ENCODE peak calls at places on chromosomes 2 and 18, in four cellular contexts. One of them, this sample, is unnamed.

GRCh38 chr2:72789241-72789640 is 36.6 kb downstream of the EXOC6B start:
- DNase-seq in skeletal muscle cell: no peak
- DNase-seq in stimulated activated CD4-positive, alpha-beta T cell treated with anti-CD3 and anti-CD28 coated beads, TNF-alpha, amount 100 ng/mL, for 1 hour: no peak
- DNase-seq in omental fat pad: no peak
- DNase-seq in this sample: no peak

GRCh38 chr2:185859506-185859905 is 120.9 kb downstream of the FSIP2 start:
- DNase-seq in skeletal muscle cell: peak
- DNase-seq in stimulated activated CD4-positive, alpha-beta T cell treated with anti-CD3 and anti-CD28 coated beads, TNF-alpha, amount 100 ng/mL, for 1 hour: no peak
- DNase-seq in omental fat pad: no peak
- DNase-seq in this sample: no peak

GRCh38 chr2:241833101-241833937 is 24.3 kb downstream of the NEU4 start:
- DNase-seq in skeletal muscle cell: peak
- DNase-seq in stimulated activated CD4-positive, alpha-beta T cell treated with anti-CD3 and anti-CD28 coated beads, TNF-alpha, amount 100 ng/mL, for 1 hour: no peak
- DNase-seq in omental fat pad: no peak
- DNase-seq in this sample: peak

GRCh38 chr2:175880-176800 is 87.7 kb downstream of the SH3YL1 start:
- DNase-seq in skeletal muscle cell: no peak
- DNase-seq in stimulated activated CD4-positive, alpha-beta T cell treated with anti-CD3 and anti-CD28 coated beads, TNF-alpha, amount 100 ng/mL, for 1 hour: no peak
- DNase-seq in omental fat pad: no peak
- DNase-seq in this sample: no peak

GRCh38 chr18:478679-479078 is 21.8 kb downstream of the COLEC12 start:
- DNase-seq in skeletal muscle cell: peak
- DNase-seq in stimulated activated CD4-positive, alpha-beta T cell treated with anti-CD3 and anti-CD28 coated beads, TNF-alpha, amount 100 ng/mL, for 1 hour: no peak
- DNase-seq in omental fat pad: no peak
- DNase-seq in this sample: no peak

GRCh38 chr2:46145840-46146239 is 151.4 kb upstream of the EPAS1 start:
- DNase-seq in skeletal muscle cell: no peak
- DNase-seq in stimulated activated CD4-positive, alpha-beta T cell treated with anti-CD3 and anti-CD28 coated beads, TNF-alpha, amount 100 ng/mL, for 1 hour: no peak
- DNase-seq in omental fat pad: no peak
- DNase-seq in this sample: no peak

GRCh38 chr2:240642061-240642805 is 17.0 kb downstream of the GPR35 start:
- DNase-seq in skeletal muscle cell: no peak
- DNase-seq in stimulated activated CD4-positive, alpha-beta T cell treated with anti-CD3 and anti-CD28 coated beads, TNF-alpha, amount 100 ng/mL, for 1 hour: no peak
- DNase-seq in omental fat pad: no peak
- DNase-seq in this sample: no peak

GRCh38 chr2:42905341-42906114 is 113.1 kb upstream of the HAAO start:
- DNase-seq in skeletal muscle cell: no peak
- DNase-seq in stimulated activated CD4-positive, alpha-beta T cell treated with anti-CD3 and anti-CD28 coated beads, TNF-alpha, amount 100 ng/mL, for 1 hour: no peak
- DNase-seq in omental fat pad: peak
- DNase-seq in this sample: no peak

GRCh38 chr2:158042666-158043065 is 59.0 kb upstream of the UPP2 start:
- DNase-seq in skeletal muscle cell: no peak
- DNase-seq in stimulated activated CD4-positive, alpha-beta T cell treated with anti-CD3 and anti-CD28 coated beads, TNF-alpha, amount 100 ng/mL, for 1 hour: no peak
- DNase-seq in omental fat pad: no peak
- DNase-seq in this sample: no peak

GRCh38 chr2:203451686-203452085 is 83.4 kb downstream of the RAPH1 start:
- DNase-seq in skeletal muscle cell: no peak
- DNase-seq in stimulated activated CD4-positive, alpha-beta T cell treated with anti-CD3 and anti-CD28 coated beads, TNF-alpha, amount 100 ng/mL, for 1 hour: no peak
- DNase-seq in omental fat pad: no peak
- DNase-seq in this sample: no peak

GRCh38 chr2:159606287-159606686 is 10.1 kb downstream of the BAZ2B start:
- DNase-seq in skeletal muscle cell: no peak
- DNase-seq in stimulated activated CD4-positive, alpha-beta T cell treated with anti-CD3 and anti-CD28 coated beads, TNF-alpha, amount 100 ng/mL, for 1 hour: no peak
- DNase-seq in omental fat pad: no peak
- DNase-seq in this sample: no peak

GRCh38 chr18:54612237-54612636 is 21.2 kb downstream of the DYNAP start:
- DNase-seq in skeletal muscle cell: peak
- DNase-seq in stimulated activated CD4-positive, alpha-beta T cell treated with anti-CD3 and anti-CD28 coated beads, TNF-alpha, amount 100 ng/mL, for 1 hour: no peak
- DNase-seq in omental fat pad: no peak
- DNase-seq in this sample: no peak

GRCh38 chr2:195768454-195768853 is 111.4 kb downstream of the SLC39A10 start:
- DNase-seq in skeletal muscle cell: no peak
- DNase-seq in stimulated activated CD4-positive, alpha-beta T cell treated with anti-CD3 and anti-CD28 coated beads, TNF-alpha, amount 100 ng/mL, for 1 hour: no peak
- DNase-seq in omental fat pad: no peak
- DNase-seq in this sample: no peak

GRCh38 chr2:125745514-125745913 is 910.4 kb upstream of the GYPC start:
- DNase-seq in skeletal muscle cell: no peak
- DNase-seq in stimulated activated CD4-positive, alpha-beta T cell treated with anti-CD3 and anti-CD28 coated beads, TNF-alpha, amount 100 ng/mL, for 1 hour: no peak
- DNase-seq in omental fat pad: no peak
- DNase-seq in this sample: no peak

GRCh38 chr18:77671456-77672167 is 422.0 kb downstream of the GALR1 start:
- DNase-seq in skeletal muscle cell: no peak
- DNase-seq in stimulated activated CD4-positive, alpha-beta T cell treated with anti-CD3 and anti-CD28 coated beads, TNF-alpha, amount 100 ng/mL, for 1 hour: no peak
- DNase-seq in omental fat pad: no peak
- DNase-seq in this sample: no peak

GRCh38 chr2:145060876-145061275 is 541.0 kb upstream of the ZEB2 start:
- DNase-seq in skeletal muscle cell: no peak
- DNase-seq in stimulated activated CD4-positive, alpha-beta T cell treated with anti-CD3 and anti-CD28 coated beads, TNF-alpha, amount 100 ng/mL, for 1 hour: no peak
- DNase-seq in omental fat pad: no peak
- DNase-seq in this sample: no peak

GRCh38 chr2:224360801-224361251 is 41.1 kb downstream of the FAM124B start:
- DNase-seq in skeletal muscle cell: no peak
- DNase-seq in stimulated activated CD4-positive, alpha-beta T cell treated with anti-CD3 and anti-CD28 coated beads, TNF-alpha, amount 100 ng/mL, for 1 hour: no peak
- DNase-seq in omental fat pad: no peak
- DNase-seq in this sample: no peak

GRCh38 chr18:79169958-79170555 is 100.9 kb downstream of the ATP9B start:
- DNase-seq in skeletal muscle cell: peak
- DNase-seq in stimulated activated CD4-positive, alpha-beta T cell treated with anti-CD3 and anti-CD28 coated beads, TNF-alpha, amount 100 ng/mL, for 1 hour: no peak
- DNase-seq in omental fat pad: no peak
- DNase-seq in this sample: no peak

This sample was measured in AG04449.